ENCODE peak calls at places on chromosomes 12 and 14, in nine cellular contexts. S is NB4, I is A673, Z is testis, G is esophagus squamous epithelium, M is IMR-90, L is fibroblast of the aortic adventitia, R is heart right ventricle, X is astrocyte of the spinal cord. F is an unnamed sample.

GRCh38 chr14:81245771-81246170 is 25.0 kb upstream of the GTF2A1 start:
- DNase-seq in L (no peak), Z (no peak), S (no peak), I (no peak), X (no peak), M (no peak), G (no peak), R (no peak), F (no peak)

GRCh38 chr12:114680498-114681148 is 3.4 kb downstream of the TBX3 start:
- DNase-seq in R (no peak), M (no peak), L (peak; percentile 32), G (no peak), I (no peak), S (no peak), Z (no peak), X (peak; percentile 43), F (no peak)

GRCh38 chr12:25670076-25671055 is 117.3 kb upstream of the LMNTD1 start:
- DNase-seq in I (no peak), Z (no peak), X (no peak), S (no peak), G (no peak), R (no peak), L (no peak), M (peak; percentile 32), F (no peak)

GRCh38 chr14:92280554-92281262 is 42.3 kb upstream of the SLC24A4 start:
- DNase-seq in I (no peak), S (no peak), X (no peak), R (no peak), Z (no peak), M (no peak), L (no peak), G (no peak), F (no peak)

GRCh38 chr14:98293527-98293926 is 978.5 kb downstream of the BCL11B start:
- DNase-seq in X (peak; percentile 67), Z (no peak), G (no peak), R (no peak), M (no peak), L (peak; percentile 12), S (no peak), I (no peak), F (no peak)

GRCh38 chr12:101877816-101878811 is 734 bp downstream of the DRAM1 start:
- DNase-seq in M (no peak), L (peak; percentile 31), R (no peak), X (peak; percentile 31), Z (peak; percentile 31), G (no peak), I (peak; percentile 35), S (no peak), F (no peak)

GRCh38 chr12:119148049-119148448 is 30.7 kb upstream of the HSPB8 start:
- DNase-seq in X (no peak), S (no peak), G (no peak), L (no peak), I (no peak), Z (peak; percentile 20), R (no peak), M (no peak), F (no peak)

GRCh38 chr12:102061096-102061555 is 665 bp downstream of the WASHC3 start:
- DNase-seq in I (no peak), Z (no peak), X (peak; percentile 1), S (peak; percentile 30), M (peak; percentile 1), L (peak; percentile 26), R (no peak), G (no peak), F (peak; percentile 40)

GRCh38 chr14:52342849-52343606 is 28.9 kb downstream of the PTGER2 start:
- DNase-seq in X (peak; percentile 52), S (no peak), M (peak; percentile 28), R (no peak), L (peak; percentile 54), I (no peak), Z (no peak), G (no peak), F (no peak)

GRCh38 chr12:69085852-69086251 is 152.9 kb upstream of the CPM start:
- DNase-seq in Z (no peak), G (no peak), L (no peak), X (no peak), M (no peak), I (no peak), S (no peak), R (no peak), F (no peak)

GRCh38 chr14:49769171-49769570 is 1.2 kb downstream of the KLHDC2 start:
- DNase-seq in R (no peak), L (peak; percentile 63), S (no peak), X (peak; percentile 60), I (no peak), M (peak; percentile 52), Z (no peak), G (no peak), F (peak; percentile 21)

GRCh38 chr14:46250113-46250703 is 401.4 kb downstream of the RPL10L start:
- DNase-seq in Z (no peak), S (peak; percentile 33), R (no peak), I (peak; percentile 21), G (no peak), X (peak; percentile 14), L (peak; percentile 0), M (no peak), F (peak; percentile 11)

GRCh38 chr12:105882404-105882803 is 256.4 kb downstream of the NUAK1 start:
- DNase-seq in R (peak; percentile 26), I (no peak), S (no peak), L (peak; percentile 50), G (no peak), M (no peak), Z (no peak), X (peak; percentile 13), F (no peak)

GRCh38 chr12:57657744-57658143 is 24.7 kb upstream of the B4GALNT1 start:
- DNase-seq in M (peak; percentile 5), G (no peak), S (no peak), R (no peak), I (peak; percentile 9), Z (no peak), X (no peak), L (peak; percentile 68), F (no peak)

GRCh38 chr12:132095520-132096409 is 48.4 kb downstream of the DDX51 start:
- DNase-seq in R (no peak), G (no peak), I (no peak), Z (no peak), L (no peak), S (no peak), X (no peak), M (no peak), F (no peak)
- H3K4me3 ChIP-seq in R (no peak overlapping the region), G (no peak overlapping the region), I (no peak overlapping the region), Z (no peak overlapping the region), L (no peak overlapping the region), S (no peak overlapping the region), X (no peak overlapping the region), M (no peak overlapping the region), F (no peak overlapping the region)

GRCh38 chr12:111745201-111745600 is 21.5 kb upstream of the ALDH2 start:
- DNase-seq in Z (no peak), M (no peak), I (no peak), G (no peak), L (no peak), R (no peak), X (no peak), S (no peak), F (no peak)

DNA sequence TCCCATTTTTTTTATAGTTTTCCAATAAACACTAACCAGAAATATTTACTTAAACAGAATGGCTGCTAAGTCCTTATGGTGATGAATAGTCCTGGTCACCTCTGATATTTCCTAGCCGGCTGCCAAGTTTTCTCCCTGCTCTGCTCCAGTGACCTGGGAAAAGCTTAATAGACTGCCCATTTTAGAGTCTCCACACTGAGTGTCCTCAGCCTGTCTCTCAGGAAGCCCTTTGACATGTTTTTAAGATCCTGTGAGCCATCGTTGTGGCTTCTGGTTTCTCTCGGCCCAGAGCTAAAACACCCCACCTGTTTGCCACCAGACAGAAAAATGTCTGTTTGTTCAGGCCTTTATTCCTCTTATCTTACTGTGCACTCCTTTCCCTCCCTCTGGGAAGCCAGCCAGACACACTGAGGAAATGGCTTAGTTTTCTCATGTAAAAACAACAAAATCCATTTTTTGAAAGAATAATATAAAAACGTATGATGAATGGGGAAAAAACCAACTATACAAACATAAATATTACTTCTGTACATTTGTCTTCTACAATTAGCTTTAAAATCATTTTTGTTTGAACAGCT is 25.4 kb upstream of the ALDH2 start:
- DNase-seq in S (no peak), G (no peak), Z (peak; percentile 64), M (peak; percentile 35), L (peak; percentile 68), X (peak; percentile 32), I (no peak), R (no peak), F (no peak)
- H3K4me3 ChIP-seq in S (no peak overlapping the region), G (no peak overlapping the region), Z (no peak overlapping the region), M (no peak overlapping the region), L (no peak overlapping the region), X (no peak overlapping the region), I (no peak overlapping the region), R (no peak overlapping the region), F (no peak overlapping the region)

DNA sequence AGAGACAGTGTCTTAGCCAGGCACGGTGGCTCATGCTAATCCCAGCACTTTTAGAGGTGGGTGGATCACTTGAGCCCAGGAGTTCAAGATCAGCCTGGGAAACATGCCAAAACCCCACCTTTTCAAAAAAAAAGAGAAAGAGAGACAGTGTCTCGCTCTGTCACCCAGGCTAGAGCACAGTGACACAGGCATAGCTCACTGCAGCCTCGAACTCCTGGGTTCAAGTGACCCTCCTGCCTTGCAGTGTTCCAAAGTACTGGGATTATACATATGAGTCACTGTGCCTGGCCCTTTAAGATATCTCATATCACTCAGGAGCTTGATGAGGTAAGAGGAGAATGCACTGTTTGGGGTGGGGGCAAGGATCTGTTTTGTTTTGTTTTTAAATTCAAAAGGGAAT is 48.1 kb upstream of the LTBP2 start:
- DNase-seq in Z (no peak), L (no peak), X (no peak), G (no peak), M (peak; percentile 32), I (no peak), S (no peak), R (no peak), F (no peak)
- H3K4me3 ChIP-seq in Z (no peak overlapping the region), L (no peak overlapping the region), X (no peak overlapping the region), G (no peak overlapping the region), M (no peak overlapping the region), I (no peak overlapping the region), S (no peak overlapping the region), R (no peak overlapping the region), F (no peak overlapping the region)

GRCh38 chr12:52268212-52268611 is 6.2 kb upstream of the KRT86 start:
- DNase-seq in Z (no peak), X (peak; percentile 31), S (no peak), M (no peak), L (peak; percentile 31), R (no peak), I (no peak), G (no peak), F (no peak)

GRCh38 chr12:52267266-52267665 is 7.2 kb upstream of the KRT86 start:
- DNase-seq in R (no peak), G (no peak), I (no peak), X (no peak), L (no peak), S (no peak), Z (no peak), M (no peak), F (no peak)

GRCh38 chr12:52267699-52268098 is 6.7 kb upstream of the KRT86 start:
- DNase-seq in Z (no peak), I (no peak), L (no peak), S (no peak), M (no peak), R (no peak), X (peak; percentile 25), G (no peak), F (no peak)

GRCh38 chr12:52264435-52264825 is 10.0 kb upstream of the KRT86 start:
- DNase-seq in M (no peak), G (no peak), S (no peak), L (no peak), Z (no peak), I (no peak), R (no peak), X (no peak), F (no peak)

GRCh38 chr12:52266514-52266913 is 7.9 kb upstream of the KRT86 start:
- DNase-seq in R (no peak), Z (no peak), L (no peak), X (no peak), M (no peak), I (no peak), G (no peak), S (no peak), F (no peak)
- H3K4me3 ChIP-seq in R (no peak overlapping the region), Z (no peak overlapping the region), L (no peak overlapping the region), X (no peak overlapping the region), M (no peak overlapping the region), I (no peak overlapping the region), G (no peak overlapping the region), S (no peak overlapping the region), F (no peak overlapping the region)